ENCODE peak calls at places on chromosome 15, in ten cellular contexts. One of them, this sample, is unnamed.
A peak's percentile ranks its signal among the peaks of the same experiment; 100 is the strongest.

GRCh38 chr15:58779554-58779953 is 8.5 kb downstream of the MINDY2 start:
- DNase-seq in fibroblast of lung: no peak
- DNase-seq in dorsolateral prefrontal cortex: no peak
- DNase-seq in ascending aorta: no peak
- DNase-seq in gastrocnemius medialis: no peak
- DNase-seq in cardiac muscle cell: no peak
- DNase-seq in GM23338: no peak
- DNase-seq in upper lobe of right lung: no peak
- DNase-seq in thyroid gland: no peak
- DNase-seq in IMR-90: no peak
- DNase-seq in this sample: no peak

GRCh38 chr15:98689431-98689861 is 41.1 kb downstream of the IGF1R start:
- DNase-seq in thyroid gland: no peak
- DNase-seq in GM23338: no peak
- DNase-seq in cardiac muscle cell: no peak
- DNase-seq in IMR-90: peak; percentile 54
- DNase-seq in dorsolateral prefrontal cortex: no peak
- DNase-seq in ascending aorta: no peak
- DNase-seq in upper lobe of right lung: no peak
- DNase-seq in fibroblast of lung: peak; percentile 53
- DNase-seq in gastrocnemius medialis: no peak
- DNase-seq in this sample: peak; percentile 69

GRCh38 chr15:46091860-46092450 is 457.1 kb downstream of the SQOR start:
- DNase-seq in dorsolateral prefrontal cortex: no peak
- DNase-seq in cardiac muscle cell: peak; percentile 53
- DNase-seq in fibroblast of lung: peak; percentile 1
- DNase-seq in gastrocnemius medialis: no peak
- DNase-seq in thyroid gland: no peak
- DNase-seq in IMR-90: peak; percentile 47
- DNase-seq in ascending aorta: no peak
- DNase-seq in upper lobe of right lung: no peak
- DNase-seq in GM23338: peak; percentile 87
- DNase-seq in this sample: peak; percentile 3

GRCh38 chr15:75570119-75570518 is 9.0 kb downstream of the PTPN9 start:
- DNase-seq in gastrocnemius medialis: no peak
- DNase-seq in ascending aorta: no peak
- DNase-seq in cardiac muscle cell: no peak
- DNase-seq in dorsolateral prefrontal cortex: no peak
- DNase-seq in upper lobe of right lung: no peak
- DNase-seq in IMR-90: no peak
- DNase-seq in GM23338: no peak
- DNase-seq in fibroblast of lung: no peak
- DNase-seq in thyroid gland: no peak
- DNase-seq in this sample: no peak

GRCh38 chr15:77034620-77035467 is 36.1 kb downstream of the TSPAN3 start:
- DNase-seq in IMR-90: no peak
- DNase-seq in dorsolateral prefrontal cortex: peak; percentile 58
- DNase-seq in GM23338: peak; percentile 79
- DNase-seq in thyroid gland: no peak
- DNase-seq in upper lobe of right lung: peak; percentile 74
- DNase-seq in cardiac muscle cell: no peak
- DNase-seq in ascending aorta: no peak
- DNase-seq in gastrocnemius medialis: peak; percentile 20
- DNase-seq in fibroblast of lung: no peak
- DNase-seq in this sample: no peak

GRCh38 chr15:80643296-80643965 is 51.7 kb upstream of the ABHD17C start:
- DNase-seq in dorsolateral prefrontal cortex: no peak
- DNase-seq in upper lobe of right lung: no peak
- DNase-seq in fibroblast of lung: peak; percentile 16
- DNase-seq in IMR-90: no peak
- DNase-seq in cardiac muscle cell: no peak
- DNase-seq in thyroid gland: no peak
- DNase-seq in ascending aorta: no peak
- DNase-seq in GM23338: no peak
- DNase-seq in gastrocnemius medialis: no peak
- DNase-seq in this sample: peak; percentile 8

GRCh38 chr15:94526071-94526689 is 294.8 kb downstream of the MCTP2 start:
- DNase-seq in dorsolateral prefrontal cortex: no peak
- DNase-seq in fibroblast of lung: no peak
- DNase-seq in GM23338: peak; percentile 74
- DNase-seq in thyroid gland: no peak
- DNase-seq in upper lobe of right lung: no peak
- DNase-seq in cardiac muscle cell: peak; percentile 32
- DNase-seq in IMR-90: no peak
- DNase-seq in ascending aorta: no peak
- DNase-seq in gastrocnemius medialis: no peak
- DNase-seq in this sample: peak; percentile 9

GRCh38 chr15:77738038-77738370 is 105.3 kb upstream of the LINGO1 start:
- DNase-seq in dorsolateral prefrontal cortex: no peak
- DNase-seq in IMR-90: no peak
- DNase-seq in GM23338: no peak
- DNase-seq in gastrocnemius medialis: no peak
- DNase-seq in thyroid gland: no peak
- DNase-seq in upper lobe of right lung: no peak
- DNase-seq in cardiac muscle cell: no peak
- DNase-seq in fibroblast of lung: no peak
- DNase-seq in ascending aorta: no peak
- DNase-seq in this sample: no peak

GRCh38 chr15:94387854-94388441 is 156.6 kb downstream of the MCTP2 start:
- DNase-seq in dorsolateral prefrontal cortex: no peak
- DNase-seq in IMR-90: no peak
- DNase-seq in fibroblast of lung: no peak
- DNase-seq in cardiac muscle cell: no peak
- DNase-seq in ascending aorta: no peak
- DNase-seq in gastrocnemius medialis: no peak
- DNase-seq in GM23338: no peak
- DNase-seq in upper lobe of right lung: no peak
- DNase-seq in thyroid gland: no peak
- DNase-seq in this sample: no peak

GRCh38 chr15:22956980-22957264 is 23.2 kb downstream of the CYFIP1 start:
- DNase-seq in upper lobe of right lung: no peak
- DNase-seq in dorsolateral prefrontal cortex: no peak
- DNase-seq in cardiac muscle cell: no peak
- DNase-seq in ascending aorta: no peak
- DNase-seq in thyroid gland: no peak
- DNase-seq in fibroblast of lung: no peak
- DNase-seq in gastrocnemius medialis: no peak
- DNase-seq in IMR-90: no peak
- DNase-seq in GM23338: no peak
- DNase-seq in this sample: no peak

GRCh38 chr15:64738231-64739095 is 36.9 kb downstream of the RBPMS2 start:
- DNase-seq in gastrocnemius medialis: no peak
- DNase-seq in upper lobe of right lung: no peak
- DNase-seq in GM23338: no peak
- DNase-seq in thyroid gland: peak; percentile 62
- DNase-seq in ascending aorta: no peak
- DNase-seq in IMR-90: no peak
- DNase-seq in fibroblast of lung: no peak
- DNase-seq in cardiac muscle cell: no peak
- DNase-seq in dorsolateral prefrontal cortex: no peak
- DNase-seq in this sample: no peak

GRCh38 chr15:70855764-70856163 is 1.8 kb upstream of the LARP6 start:
- DNase-seq in gastrocnemius medialis: no peak
- DNase-seq in fibroblast of lung: no peak
- DNase-seq in GM23338: no peak
- DNase-seq in dorsolateral prefrontal cortex: no peak
- DNase-seq in ascending aorta: no peak
- DNase-seq in upper lobe of right lung: no peak
- DNase-seq in IMR-90: peak; percentile 22
- DNase-seq in thyroid gland: no peak
- DNase-seq in cardiac muscle cell: no peak
- DNase-seq in this sample: no peak

GRCh38 chr15:71748327-71748726 is 62.0 kb upstream of the NR2E3 start:
- DNase-seq in dorsolateral prefrontal cortex: no peak
- DNase-seq in thyroid gland: no peak
- DNase-seq in gastrocnemius medialis: no peak
- DNase-seq in fibroblast of lung: peak; percentile 88
- DNase-seq in IMR-90: peak; percentile 42
- DNase-seq in cardiac muscle cell: no peak
- DNase-seq in GM23338: no peak
- DNase-seq in ascending aorta: no peak
- DNase-seq in upper lobe of right lung: no peak
- DNase-seq in this sample: peak; percentile 50

GRCh38 chr15:35545316-35545824 is 595 bp downstream of the DPH6 start:
- DNase-seq in gastrocnemius medialis: peak; percentile 32
- DNase-seq in GM23338: peak; percentile 50
- DNase-seq in upper lobe of right lung: peak; percentile 71
- DNase-seq in fibroblast of lung: peak; percentile 72
- DNase-seq in ascending aorta: no peak
- DNase-seq in thyroid gland: peak; percentile 47
- DNase-seq in cardiac muscle cell: peak; percentile 54
- DNase-seq in IMR-90: peak; percentile 60
- DNase-seq in dorsolateral prefrontal cortex: no peak
- DNase-seq in this sample: peak; percentile 48

GRCh38 chr15:79091204-79091867 is 756 bp upstream of the RASGRF1 start:
- DNase-seq in cardiac muscle cell: peak; percentile 43
- DNase-seq in gastrocnemius medialis: no peak
- DNase-seq in thyroid gland: no peak
- DNase-seq in upper lobe of right lung: peak; percentile 40
- DNase-seq in ascending aorta: no peak
- DNase-seq in fibroblast of lung: peak; percentile 21
- DNase-seq in dorsolateral prefrontal cortex: peak; percentile 74
- DNase-seq in GM23338: peak; percentile 66
- DNase-seq in IMR-90: peak; percentile 6
- DNase-seq in this sample: no peak

GRCh38 chr15:79089890-79090486 is 592 bp downstream of the RASGRF1 start:
- DNase-seq in gastrocnemius medialis: no peak
- DNase-seq in upper lobe of right lung: peak; percentile 59
- DNase-seq in ascending aorta: no peak
- DNase-seq in cardiac muscle cell: no peak
- DNase-seq in IMR-90: no peak
- DNase-seq in thyroid gland: no peak
- DNase-seq in GM23338: peak; percentile 58
- DNase-seq in fibroblast of lung: no peak
- DNase-seq in dorsolateral prefrontal cortex: no peak
- DNase-seq in this sample: no peak

GRCh38 chr15:79092382-79092781 is 1.8 kb upstream of the RASGRF1 start:
- DNase-seq in dorsolateral prefrontal cortex: no peak
- DNase-seq in IMR-90: no peak
- DNase-seq in ascending aorta: no peak
- DNase-seq in cardiac muscle cell: no peak
- DNase-seq in upper lobe of right lung: no peak
- DNase-seq in thyroid gland: no peak
- DNase-seq in GM23338: no peak
- DNase-seq in gastrocnemius medialis: no peak
- DNase-seq in fibroblast of lung: no peak
- DNase-seq in this sample: no peak

GRCh38 chr15:79089331-79089889 is 1.2 kb downstream of the RASGRF1 start:
- DNase-seq in ascending aorta: no peak
- DNase-seq in thyroid gland: no peak
- DNase-seq in cardiac muscle cell: peak; percentile 44
- DNase-seq in IMR-90: no peak
- DNase-seq in fibroblast of lung: no peak
- DNase-seq in gastrocnemius medialis: no peak
- DNase-seq in GM23338: peak; percentile 77
- DNase-seq in upper lobe of right lung: peak; percentile 58
- DNase-seq in dorsolateral prefrontal cortex: peak; percentile 57
- DNase-seq in this sample: no peak

GRCh38 chr15:79090487-79091203 is at the start of gene RASGRF1:
- DNase-seq in IMR-90: no peak
- DNase-seq in fibroblast of lung: no peak
- DNase-seq in dorsolateral prefrontal cortex: peak; percentile 66
- DNase-seq in ascending aorta: no peak
- DNase-seq in upper lobe of right lung: peak; percentile 61
- DNase-seq in thyroid gland: no peak
- DNase-seq in cardiac muscle cell: peak; percentile 28
- DNase-seq in GM23338: peak; percentile 75
- DNase-seq in gastrocnemius medialis: no peak
- DNase-seq in this sample: no peak
- H3K4me3 ChIP-seq in IMR-90: no peak within 1 kb of the TSS
- H3K4me3 ChIP-seq in fibroblast of lung: no peak within 1 kb of the TSS
- H3K4me3 ChIP-seq in dorsolateral prefrontal cortex: peak within 1 kb of the TSS; percentile 57
- H3K4me3 ChIP-seq in ascending aorta: peak within 1 kb of the TSS; percentile 34
- H3K4me3 ChIP-seq in upper lobe of right lung: peak within 1 kb of the TSS; percentile 29
- H3K4me3 ChIP-seq in thyroid gland: no peak within 1 kb of the TSS
- H3K4me3 ChIP-seq in cardiac muscle cell: peak within 1 kb of the TSS; percentile 20
- H3K4me3 ChIP-seq in GM23338: peak within 1 kb of the TSS; percentile 79
- H3K4me3 ChIP-seq in gastrocnemius medialis: peak within 1 kb of the TSS; percentile 31
- H3K4me3 ChIP-seq in this sample: no peak within 1 kb of the TSS

DNA sequence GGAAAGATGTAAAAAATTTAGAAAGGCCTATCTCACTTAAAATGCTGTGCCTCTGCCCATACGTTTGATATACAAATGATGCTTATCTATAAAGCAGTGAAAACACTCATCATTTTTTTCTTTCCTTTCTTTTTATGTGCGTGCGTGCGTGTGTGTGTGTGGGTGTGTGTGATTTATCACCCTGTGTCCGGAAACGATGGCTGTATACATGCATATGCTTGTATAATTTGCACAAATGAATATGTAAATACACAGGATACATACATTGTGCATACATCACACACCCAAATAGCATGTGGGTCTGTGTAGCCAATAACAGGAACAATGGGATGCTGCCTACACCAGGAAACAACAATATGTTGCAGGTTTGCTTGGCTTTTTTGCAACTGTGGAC is 504.1 kb upstream of the NR2F2 start:
- DNase-seq in gastrocnemius medialis: no peak
- DNase-seq in IMR-90: no peak
- DNase-seq in upper lobe of right lung: no peak
- DNase-seq in GM23338: no peak
- DNase-seq in ascending aorta: no peak
- DNase-seq in fibroblast of lung: no peak
- DNase-seq in dorsolateral prefrontal cortex: no peak
- DNase-seq in cardiac muscle cell: no peak
- DNase-seq in thyroid gland: no peak
- DNase-seq in this sample: no peak
- TF ChIP-seq CTCF in gastrocnemius medialis: no peak
- TF ChIP-seq CTCF in IMR-90: no peak
- TF ChIP-seq CTCF in upper lobe of right lung: no peak
- TF ChIP-seq CTCF in GM23338: no peak
- TF ChIP-seq CTCF in ascending aorta: no peak
- TF ChIP-seq CTCF in fibroblast of lung: no peak
- TF ChIP-seq CTCF in dorsolateral prefrontal cortex: no peak
- TF ChIP-seq CTCF in cardiac muscle cell: no peak
- TF ChIP-seq CTCF in thyroid gland: no peak
- TF ChIP-seq CTCF in this sample: no peak

DNA sequence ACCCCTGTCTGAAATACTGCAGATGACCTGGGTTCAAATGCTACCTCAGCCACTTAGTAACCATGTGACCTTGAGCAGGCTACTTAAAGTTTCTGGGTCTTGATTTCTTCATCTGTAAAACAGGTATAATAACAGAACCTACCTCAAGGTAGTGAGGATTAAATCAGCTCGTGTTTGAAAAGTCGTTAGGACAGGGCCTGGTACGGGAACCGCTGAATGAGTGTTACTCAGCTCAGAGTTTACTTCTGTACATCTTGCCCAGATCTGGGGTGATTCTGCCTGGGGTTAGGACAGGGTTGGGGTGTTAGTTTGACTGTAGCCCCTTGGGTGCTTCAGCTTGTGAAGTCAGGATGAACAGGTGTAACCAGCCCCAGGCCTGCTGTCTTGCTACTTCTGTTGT is 1.8 kb downstream of the SEMA4B start:
- DNase-seq in thyroid gland: no peak
- DNase-seq in upper lobe of right lung: no peak
- DNase-seq in ascending aorta: no peak
- DNase-seq in cardiac muscle cell: no peak
- DNase-seq in dorsolateral prefrontal cortex: no peak
- DNase-seq in IMR-90: no peak
- DNase-seq in fibroblast of lung: no peak
- DNase-seq in GM23338: no peak
- DNase-seq in gastrocnemius medialis: no peak
- DNase-seq in this sample: no peak
- H3K27me3 ChIP-seq in thyroid gland: no peaks in the 10 kb centered on the region
- H3K27me3 ChIP-seq in upper lobe of right lung: no peaks in the 10 kb centered on the region
- H3K27me3 ChIP-seq in ascending aorta: no peaks in the 10 kb centered on the region
- H3K27me3 ChIP-seq in cardiac muscle cell: no peaks in the 10 kb centered on the region
- H3K27me3 ChIP-seq in dorsolateral prefrontal cortex: no peaks in the 10 kb centered on the region
- H3K27me3 ChIP-seq in IMR-90: no peaks in the 10 kb centered on the region
- H3K27me3 ChIP-seq in fibroblast of lung: no peaks in the 10 kb centered on the region
- H3K27me3 ChIP-seq in GM23338: no peaks in the 10 kb centered on the region
- H3K27me3 ChIP-seq in gastrocnemius medialis: no peaks in the 10 kb centered on the region
- H3K27me3 ChIP-seq in this sample: no peaks in the 10 kb centered on the region

GRCh38 chr15:74489518-74490338 is 28.8 kb upstream of the UBL7 start:
- DNase-seq in GM23338: peak; percentile 88
- DNase-seq in gastrocnemius medialis: peak; percentile 32
- DNase-seq in IMR-90: peak; percentile 49
- DNase-seq in thyroid gland: peak; percentile 59
- DNase-seq in upper lobe of right lung: peak; percentile 71
- DNase-seq in cardiac muscle cell: peak; percentile 66
- DNase-seq in fibroblast of lung: peak; percentile 36
- DNase-seq in ascending aorta: no peak
- DNase-seq in dorsolateral prefrontal cortex: peak; percentile 47
- DNase-seq in this sample: peak; percentile 51
- H3K4me3 ChIP-seq in GM23338: no peak overlapping the region
- H3K4me3 ChIP-seq in gastrocnemius medialis: no peak overlapping the region
- H3K4me3 ChIP-seq in IMR-90: no peak overlapping the region
- H3K4me3 ChIP-seq in thyroid gland: no peak overlapping the region
- H3K4me3 ChIP-seq in upper lobe of right lung: no peak overlapping the region
- H3K4me3 ChIP-seq in cardiac muscle cell: no peak overlapping the region
- H3K4me3 ChIP-seq in fibroblast of lung: no peak overlapping the region
- H3K4me3 ChIP-seq in ascending aorta: no peak overlapping the region
- H3K4me3 ChIP-seq in dorsolateral prefrontal cortex: no peak overlapping the region
- H3K4me3 ChIP-seq in this sample: no peak overlapping the region